ENCODE peak calls at places on chromosome 7, in ten cellular contexts. Z is AG10803, X is upper lobe of right lung, Q is AG09309, C is heart right ventricle, E is heart left ventricle, K is DND-41, N is MCF 10A, I is HCT116, R is endothelial cell. J is an unnamed sample.

GRCh38 chr7:2251841-2252771 is 10.1 kb downstream of the NUDT1 start:
- DNase-seq in C (no peak), R (no peak), Q (no peak), X (peak; percentile 76), K (peak; percentile 30), E (no peak), Z (no peak), I (no peak), N (no peak), J (no peak)

GRCh38 chr7:132065193-132065972 is 509.0 kb upstream of the PODXL start:
- DNase-seq in Q (peak; percentile 88), X (no peak), E (peak; percentile 49), Z (peak; percentile 97), I (peak; percentile 39), R (no peak), N (peak; percentile 88), C (peak; percentile 63), K (no peak), J (peak; percentile 51)

GRCh38 chr7:131897016-131897789 is 340.8 kb upstream of the PODXL start:
- DNase-seq in R (no peak), Q (no peak), C (no peak), E (no peak), Z (peak; percentile 63), N (peak; percentile 80), X (no peak), K (no peak), I (peak; percentile 12), J (no peak)

GRCh38 chr7:88589915-88590314 is 169.6 kb upstream of the ZNF804B start:
- DNase-seq in I (no peak), R (no peak), E (no peak), C (no peak), Q (no peak), N (no peak), K (no peak), X (no peak), Z (no peak), J (no peak)

GRCh38 chr7:122597277-122597676 is 101.6 kb downstream of the RNF133 start:
- DNase-seq in I (no peak), E (no peak), X (no peak), C (no peak), K (no peak), Z (no peak), Q (no peak), N (no peak), R (no peak), J (no peak)

GRCh38 chr7:105934577-105935185 is 28.4 kb upstream of the CDHR3 start:
- DNase-seq in K (no peak), Q (peak; percentile 28), Z (peak; percentile 81), C (peak; percentile 16), R (peak; percentile 27), N (peak; percentile 47), E (no peak), I (peak; percentile 7), X (no peak), J (peak; percentile 20)

GRCh38 chr7:36153571-36154097 is 580 bp downstream of the EEPD1 start:
- DNase-seq in K (no peak), E (peak; percentile 40), C (no peak), R (no peak), Z (no peak), I (no peak), X (peak; percentile 82), N (no peak), Q (no peak), J (peak; percentile 49)

GRCh38 chr7:34385385-34385784 is 272.6 kb upstream of the NPSR1 start:
- DNase-seq in N (no peak), E (no peak), C (no peak), K (no peak), R (no peak), Q (no peak), Z (peak; percentile 34), I (no peak), X (no peak), J (no peak)

GRCh38 chr7:69105092-69105491 is 493.2 kb upstream of the AUTS2 start:
- DNase-seq in X (no peak), C (no peak), K (no peak), Q (no peak), N (no peak), I (no peak), R (no peak), E (no peak), Z (no peak), J (no peak)

GRCh38 chr7:128783143-128783799 is 7.7 kb upstream of the OPN1SW start:
- DNase-seq in Q (peak; percentile 43), C (peak; percentile 80), E (peak; percentile 86), I (peak; percentile 8), Z (peak; percentile 89), N (peak; percentile 47), K (peak; percentile 16), X (no peak), R (peak; percentile 74), J (no peak)

GRCh38 chr7:137694405-137694804 is 152.4 kb downstream of the DGKI start:
- DNase-seq in C (no peak), E (no peak), I (no peak), N (peak; percentile 18), Q (no peak), Z (peak; percentile 32), R (no peak), X (no peak), K (no peak), J (no peak)

GRCh38 chr7:158094671-158095256 is 492.9 kb downstream of the PTPRN2 start:
- DNase-seq in K (no peak), E (no peak), Q (no peak), R (no peak), Z (no peak), N (no peak), C (no peak), X (peak; percentile 26), I (no peak), J (no peak)

GRCh38 chr7:92835140-92835850 is 1.1 kb downstream of the CDK6 start:
- DNase-seq in K (peak; percentile 77), I (peak; percentile 72), N (peak; percentile 69), R (peak; percentile 63), Z (peak; percentile 78), Q (no peak), C (peak; percentile 51), E (peak; percentile 69), X (peak; percentile 78), J (peak; percentile 58)

GRCh38 chr7:18393465-18394118 is 102.0 kb upstream of the HDAC9 start:
- DNase-seq in E (no peak), C (no peak), Q (peak; percentile 5), Z (peak; percentile 22), R (no peak), K (no peak), X (no peak), N (no peak), I (no peak), J (no peak)

GRCh38 chr7:51224811-51225581 is 91.6 kb downstream of the COBL start:
- DNase-seq in C (no peak), N (peak; percentile 79), E (no peak), R (peak; percentile 19), X (peak; percentile 75), I (peak; percentile 45), K (no peak), Z (no peak), Q (no peak), J (peak; percentile 86)
- TF ChIP-seq CTCF in C (peak; percentile 19), N (peak; percentile 47), E (peak; percentile 12), R (no peak), X (peak; percentile 42), I (peak; percentile 66), K (peak; percentile 7), Z (no peak), Q (no peak), J (peak; percentile 62)

GRCh38 chr7:99918959-99919813 is at the start of gene TRIM4:
- DNase-seq in I (peak; percentile 85), X (peak; percentile 96), E (peak; percentile 92), N (peak; percentile 93), Q (peak; percentile 78), C (peak; percentile 90), Z (peak; percentile 93), R (peak; percentile 13), K (peak; percentile 91), J (peak; percentile 80)
- TF ChIP-seq CTCF in I (no peak), X (peak; percentile 10), E (peak; percentile 41), N (no peak), Q (peak; percentile 10), C (peak; percentile 17), Z (peak; percentile 1), R (no peak), K (peak; percentile 42), J (no peak)

GRCh38 chr7:151381333-151382078 is 28.3 kb downstream of the WDR86 start:
- DNase-seq in R (no peak), N (no peak), X (peak; percentile 64), Z (no peak), Q (no peak), K (no peak), C (no peak), I (no peak), E (no peak), J (no peak)
- TF ChIP-seq CTCF in R (no peak), N (no peak), X (no peak), Z (no peak), Q (no peak), K (no peak), C (no peak), I (no peak), E (no peak), J (no peak)

DNA sequence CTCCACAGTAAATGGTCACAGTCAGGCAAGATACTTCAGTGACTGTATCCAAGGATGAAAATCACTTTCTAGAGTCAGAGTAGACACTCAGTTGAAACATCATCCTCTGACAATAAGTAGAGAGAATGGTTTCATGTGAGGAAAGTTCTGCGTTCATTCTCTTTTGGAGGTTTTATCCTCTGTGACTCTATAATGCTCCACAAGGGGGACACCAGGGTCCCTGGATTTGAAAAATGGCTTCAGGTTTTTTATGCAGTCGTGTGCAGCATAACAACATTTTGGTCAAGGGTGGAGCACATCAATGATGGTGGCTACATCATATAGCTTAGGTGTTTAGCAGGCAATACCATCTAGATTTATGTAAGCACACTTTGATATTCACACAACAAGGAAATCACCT is 40.4 kb downstream of the TMEM168 start:
- DNase-seq in E (no peak), N (no peak), X (no peak), Z (no peak), K (no peak), I (no peak), C (no peak), Q (no peak), R (no peak), J (no peak)
- TF ChIP-seq CTCF in E (no peak), N (no peak), X (no peak), Z (no peak), K (peak; percentile 25), I (peak; percentile 32), C (no peak), Q (no peak), R (peak; percentile 51), J (no peak)

J was measured in Calu3.